ENCODE peak calls at places on chromosomes 16 and 17, in nine cellular contexts. V is colonic mucosa; S is Karpas-422; M is right cardiac atrium; G is keratinocyte; R is aorta; E is RWPE2; P is CD8-positive, alpha-beta T cell; U is sigmoid colon. Q is an unnamed sample.

GRCh38 chr17:71922439-71922838 is 198.4 kb upstream of the SOX9 start:
- DNase-seq in V (no peak), S (no peak), M (no peak), G (peak; percentile 65), R (no peak), E (peak; percentile 73), P (no peak), U (no peak), Q (no peak)

GRCh38 chr17:35016369-35016768 is 36.1 kb downstream of the LIG3 start:
- DNase-seq in V (no peak), S (no peak), M (no peak), G (no peak), R (no peak), E (no peak), P (no peak), U (no peak), Q (no peak)

GRCh38 chr17:45262516-45263476 is 902 bp upstream of the SPATA32 start:
- DNase-seq in V (no peak), S (no peak), M (peak; percentile 61), G (no peak), R (no peak), E (no peak), P (no peak), U (peak; percentile 69), Q (no peak)

GRCh38 chr16:72786606-72787005 is 261.3 kb downstream of the ZFHX3 start:
- DNase-seq in V (no peak), S (no peak), M (no peak), G (no peak), R (no peak), E (no peak), P (no peak), U (no peak), Q (no peak)

GRCh38 chr16:23863511-23864422 is 28.0 kb downstream of the PRKCB start:
- DNase-seq in V (peak; percentile 26), S (peak; percentile 91), M (no peak), G (no peak), R (no peak), E (no peak), P (no peak), U (no peak), Q (peak; percentile 72)

GRCh38 chr17:79786930-79787643 is 9.1 kb downstream of the CBX2 start:
- DNase-seq in V (no peak), S (no peak), M (no peak), G (no peak), R (peak; percentile 58), E (no peak), P (no peak), U (no peak), Q (no peak)

GRCh38 chr17:15350777-15351486 is 9.5 kb upstream of the TEKT3 start:
- DNase-seq in V (no peak), S (no peak), M (no peak), G (no peak), R (no peak), E (no peak), P (no peak), U (peak; percentile 93), Q (no peak)

GRCh38 chr16:10940501-10941079 is 1.7 kb downstream of the DEXI start:
- DNase-seq in V (peak; percentile 52), S (peak; percentile 86), M (no peak), G (no peak), R (no peak), E (no peak), P (no peak), U (no peak), Q (no peak)

GRCh38 chr17:16005641-16006040 is 6.0 kb downstream of the TTC19 start:
- DNase-seq in V (no peak), S (no peak), M (no peak), G (no peak), R (no peak), E (no peak), P (no peak), U (no peak), Q (no peak)

GRCh38 chr17:78168906-78169793 is 769 bp downstream of the SYNGR2 start:
- DNase-seq in V (peak; percentile 90), S (no peak), M (peak; percentile 41), G (no peak), R (peak; percentile 86), E (peak; percentile 88), P (no peak), U (no peak), Q (no peak)

GRCh38 chr16:75475420-75475847 is 10.9 kb upstream of the TMEM170A start:
- DNase-seq in V (no peak), S (no peak), M (no peak), G (no peak), R (no peak), E (no peak), P (no peak), U (no peak), Q (no peak)

GRCh38 chr17:79672496-79672895 is 58.2 kb upstream of the ENPP7 start:
- DNase-seq in V (no peak), S (no peak), M (no peak), G (no peak), R (peak; percentile 30), E (peak; percentile 23), P (no peak), U (no peak), Q (no peak)

DNA sequence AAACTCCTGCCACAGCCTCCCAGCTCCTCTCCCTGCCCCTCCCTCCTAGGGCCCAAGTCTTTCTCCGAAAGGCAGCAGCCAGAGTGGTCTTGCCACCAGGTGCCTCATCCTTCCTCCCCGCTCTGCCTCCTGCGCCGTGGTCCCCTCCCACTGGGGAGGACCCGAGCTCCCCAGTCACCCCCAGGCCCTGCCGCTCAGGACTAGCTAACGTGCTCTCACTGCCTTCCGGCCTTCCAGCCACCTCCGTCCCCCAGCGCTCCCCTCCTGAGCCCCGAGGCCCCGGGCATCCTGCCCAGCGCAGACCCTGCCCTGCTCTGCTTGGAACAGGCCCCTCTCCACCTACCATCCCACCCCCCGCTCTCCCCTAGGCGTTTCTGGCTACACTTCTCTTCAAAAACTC is 19.4 kb upstream of the COL1A1 start:
- DNase-seq in V (no peak), S (no peak), M (no peak), G (no peak), R (no peak), E (peak; percentile 65), P (no peak), U (no peak), Q (no peak)
- H3K27ac ChIP-seq in V (no peak overlapping the region), S (no peak overlapping the region), M (no peak overlapping the region), G (no peak overlapping the region), R (peak overlapping the region; percentile 93), E (peak overlapping the region; percentile 94), P (no peak overlapping the region), U (peak overlapping the region; percentile 99), Q (no peak overlapping the region)

DNA sequence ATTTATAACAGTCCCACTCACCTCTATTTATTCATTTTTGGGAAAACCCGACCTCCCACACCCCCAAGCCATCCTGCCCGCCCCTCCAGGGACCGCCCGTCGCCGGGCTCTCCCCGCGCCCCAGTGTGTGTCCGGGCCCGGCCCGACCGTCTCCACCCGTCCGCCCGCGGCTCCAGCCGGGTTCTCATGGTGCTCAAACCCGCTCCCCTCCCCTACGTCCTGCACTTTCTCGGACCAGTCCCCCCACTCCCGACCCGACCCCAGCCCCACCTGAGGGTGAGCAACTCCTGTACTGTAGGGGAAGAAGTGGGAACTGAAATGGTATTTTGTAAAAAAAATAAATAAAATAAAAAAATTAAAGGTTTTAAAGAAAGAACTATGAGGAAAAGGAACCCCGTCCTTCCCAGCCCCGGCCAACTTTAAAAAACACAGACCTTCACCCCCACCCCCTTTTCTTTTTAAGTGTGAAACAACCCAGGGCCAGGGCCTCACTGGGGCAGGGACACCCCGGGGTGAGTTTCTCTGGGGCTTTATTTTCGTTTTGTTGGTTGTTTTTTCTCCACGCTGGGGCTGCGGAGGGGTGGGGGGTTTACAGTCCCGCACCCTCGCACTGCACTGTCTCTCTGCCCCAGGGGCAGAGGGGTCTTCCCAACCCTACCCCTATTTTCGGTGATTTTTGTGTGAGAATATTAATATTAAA is 638 bp upstream of the TMEM88 start:
- DNase-seq in V (no peak), S (no peak), M (peak; percentile 29), G (no peak), R (no peak), E (no peak), P (no peak), U (peak; percentile 64), Q (no peak)
- H3K4me3 ChIP-seq in V (no peak overlapping the region), S (no peak overlapping the region), M (no peak overlapping the region), G (no peak overlapping the region), R (no peak overlapping the region), E (no peak overlapping the region), P (no peak overlapping the region), U (no peak overlapping the region), Q (no peak overlapping the region)

DNA sequence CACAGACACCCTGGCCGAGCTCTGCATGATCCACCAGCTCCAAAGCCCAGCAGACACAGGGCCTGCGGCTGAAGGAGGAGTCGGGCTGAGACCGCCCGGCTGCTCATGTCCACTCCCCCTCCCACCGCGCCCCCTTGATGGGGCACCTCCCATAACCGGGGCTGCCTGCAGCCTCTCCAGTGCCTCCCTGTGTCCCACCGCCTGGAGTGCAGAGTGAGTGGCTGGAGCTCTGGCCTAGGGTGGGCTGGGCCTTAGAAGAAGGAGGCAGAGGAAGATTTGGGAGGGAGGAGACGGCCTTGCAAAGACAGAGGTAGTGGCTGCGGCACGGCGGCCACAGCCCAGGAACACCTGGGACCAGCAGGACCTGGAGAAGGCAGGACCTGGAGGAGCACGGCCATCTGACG is 4.0 kb downstream of the CBFA2T3 start:
- DNase-seq in V (no peak), S (no peak), M (no peak), G (no peak), R (no peak), E (no peak), P (no peak), U (no peak), Q (no peak)
- H3K27me3 ChIP-seq in V (no peaks in the 10 kb centered on the region), S (no peaks in the 10 kb centered on the region), M (no peaks in the 10 kb centered on the region), G (peaks cover 48% of the 10 kb centered on the region), R (no peaks in the 10 kb centered on the region), E (peaks cover 59% of the 10 kb centered on the region), P (no peaks in the 10 kb centered on the region), U (peaks cover 8% of the 10 kb centered on the region), Q (no peaks in the 10 kb centered on the region)

GRCh38 chr16:626787-627457 is 3.9 kb upstream of the WFIKKN1 start:
- DNase-seq in V (no peak), S (no peak), M (no peak), G (peak; percentile 52), R (peak; percentile 81), E (peak; percentile 91), P (no peak), U (peak; percentile 84), Q (no peak)
- H3K27ac ChIP-seq in V (no peak overlapping the region), S (no peak overlapping the region), M (no peak overlapping the region), G (peak overlapping the region; percentile 49), R (no peak overlapping the region), E (peak overlapping the region; percentile 23), P (no peak overlapping the region), U (peak overlapping the region; percentile 82), Q (no peak overlapping the region)

Q was measured in CD4-positive, CD25-positive, alpha-beta regulatory T cell.